ENCODE peak calls at places on chromosomes 7 and 10, in five cellular contexts. R, D, I, T and H are unnamed samples.

GRCh38 chr10:22245567-22245966 is 27.8 kb upstream of the EBLN1 start:
- DNase-seq in R (no peak), D (peak; percentile 51), I (peak; percentile 51), T (no peak), H (no peak)

GRCh38 chr10:70672993-70673928 is 955 bp downstream of the ADAMTS14 start:
- DNase-seq in R (peak; percentile 68), D (peak; percentile 92), I (peak; percentile 95), T (peak; percentile 26), H (no peak)

GRCh38 chr7:149319376-149319775 is 57.4 kb downstream of the ZNF783 start:
- DNase-seq in R (no peak), D (no peak), I (no peak), T (no peak), H (no peak)

GRCh38 chr7:24922099-24922773 is 57.7 kb downstream of the OSBPL3 start:
- DNase-seq in R (peak; percentile 43), D (peak; percentile 57), I (peak; percentile 78), T (no peak), H (no peak)

GRCh38 chr7:141221007-141221612 is 147.2 kb downstream of the TMEM178B start:
- DNase-seq in R (no peak), D (peak; percentile 22), I (no peak), T (peak; percentile 37), H (no peak)

GRCh38 chr7:21851445-21852043 is 94.2 kb downstream of the CDCA7L start:
- DNase-seq in R (no peak), D (no peak), I (peak; percentile 4), T (no peak), H (no peak)

GRCh38 chr10:128863823-128864405 is 603.1 kb upstream of the MGMT start:
- DNase-seq in R (no peak), D (no peak), I (no peak), T (no peak), H (no peak)

GRCh38 chr10:126090911-126091728 is 194.8 kb downstream of the FANK1 start:
- DNase-seq in R (no peak), D (peak; percentile 94), I (peak; percentile 97), T (no peak), H (no peak)

GRCh38 chr10:99233000-99233679 is 2.5 kb downstream of the HPSE2 start:
- DNase-seq in R (peak; percentile 30), D (no peak), I (no peak), T (no peak), H (no peak)

DNA sequence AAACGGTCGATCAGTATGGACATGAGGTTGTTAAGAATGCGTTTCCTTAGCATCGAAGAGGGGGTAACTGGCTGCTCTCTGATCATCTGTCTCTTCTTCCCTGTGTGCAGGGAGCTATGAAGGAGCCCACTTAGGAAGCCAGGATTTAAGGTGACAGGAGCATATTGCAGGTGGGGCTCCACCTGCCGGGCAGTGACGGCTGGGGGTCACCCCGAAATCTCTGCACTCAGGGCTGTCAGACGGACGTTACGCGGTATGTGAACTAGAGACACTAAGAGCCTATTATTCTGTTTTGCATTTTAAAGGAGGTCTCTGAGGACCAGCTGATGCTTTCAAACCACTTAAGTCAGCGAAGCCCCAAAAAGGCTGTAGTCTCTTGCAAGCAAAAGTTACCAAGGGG is 64.4 kb downstream of the CARD11 start:
- DNase-seq in R (no peak), D (no peak), I (no peak), T (no peak), H (peak; percentile 60)
- H3K27ac ChIP-seq in R (no peak overlapping the region), D (no peak overlapping the region), I (no peak overlapping the region), T (no peak overlapping the region), H (peak overlapping the region; percentile 90)

GRCh38 chr10:107476408-107476807 is 311.9 kb upstream of the SORCS1 start:
- DNase-seq in R (no peak), D (no peak), I (no peak), T (no peak), H (no peak)

GRCh38 chr10:107473221-107473620 is 308.7 kb upstream of the SORCS1 start:
- DNase-seq in R (no peak), D (no peak), I (no peak), T (no peak), H (no peak)

GRCh38 chr10:107474650-107475049 is 310.1 kb upstream of the SORCS1 start:
- DNase-seq in R (no peak), D (no peak), I (no peak), T (no peak), H (no peak)

GRCh38 chr10:107481224-107481623 is 316.7 kb upstream of the SORCS1 start:
- DNase-seq in R (no peak), D (no peak), I (no peak), T (no peak), H (no peak)

DNA sequence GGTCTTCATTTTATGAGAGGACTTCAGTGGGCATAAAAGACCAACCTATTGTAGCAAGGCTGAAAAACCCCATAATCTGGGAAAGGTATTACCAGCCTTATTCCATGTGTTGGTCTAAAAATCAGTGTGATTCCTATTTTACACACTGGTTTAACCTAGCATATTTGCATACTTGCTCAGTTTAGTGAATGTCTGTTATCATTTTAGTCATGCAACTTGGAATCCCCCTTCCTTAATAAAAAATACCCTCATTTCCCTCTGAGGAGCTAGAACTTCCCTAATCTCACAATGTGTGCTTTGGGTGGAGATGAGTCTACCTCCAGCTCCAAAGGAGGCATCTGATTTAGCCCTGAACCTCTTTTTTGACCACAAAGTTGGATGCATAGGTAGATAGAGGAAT is 312.8 kb upstream of the SORCS1 start:
- DNase-seq in R (no peak), D (no peak), I (no peak), T (no peak), H (no peak)
- H3K9me2 ChIP-seq in R (no peaks in the 10 kb centered on the region), D (no peaks in the 10 kb centered on the region), I (no peaks in the 10 kb centered on the region), T (no peaks in the 10 kb centered on the region), H (no peaks in the 10 kb centered on the region)

DNA sequence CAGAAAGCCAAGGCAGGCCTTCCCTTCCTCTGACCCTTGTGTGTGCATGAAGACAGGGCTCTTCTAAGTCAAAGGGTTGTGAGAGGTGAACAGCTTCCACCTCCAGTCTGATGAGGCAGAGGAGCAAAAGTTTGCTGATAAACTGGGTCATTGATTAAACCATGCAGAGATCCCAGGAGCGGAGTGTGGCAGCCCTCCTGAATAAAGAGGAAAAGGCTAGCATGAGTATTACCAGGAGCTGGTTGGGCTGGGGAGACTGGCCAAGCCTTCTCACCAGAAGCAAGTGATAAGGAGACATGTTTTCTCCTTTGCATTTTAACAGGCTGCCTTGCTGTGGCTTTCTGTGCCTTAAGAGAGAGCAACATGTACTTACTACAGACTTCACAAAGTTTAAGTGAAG is 10.2 kb downstream of the LMOD2 start:
- DNase-seq in R (no peak), D (no peak), I (no peak), T (no peak), H (no peak)
- H3K27ac ChIP-seq in R (no peak overlapping the region), D (no peak overlapping the region), I (no peak overlapping the region), T (no peak overlapping the region), H (no peak overlapping the region)

GRCh38 chr7:744854-745430 is 17.9 kb upstream of the PRKAR1B start:
- DNase-seq in R (peak; percentile 30), D (no peak), I (no peak), T (no peak), H (no peak)
- H3K9me2 ChIP-seq in R (no peaks in the 10 kb centered on the region), D (no peaks in the 10 kb centered on the region), I (no peaks in the 10 kb centered on the region), T (no peaks in the 10 kb centered on the region), H (no peaks in the 10 kb centered on the region)

GRCh38 chr7:8386926-8387550 is 46.4 kb upstream of the NXPH1 start:
- DNase-seq in R (no peak), D (no peak), I (no peak), T (peak; percentile 8), H (no peak)
- H3K27ac ChIP-seq in R (no peak overlapping the region), D (no peak overlapping the region), I (no peak overlapping the region), T (peak overlapping the region; percentile 39), H (no peak overlapping the region)

GRCh38 chr7:54712777-54713176 is 46.2 kb downstream of the SEC61G start:
- DNase-seq in R (no peak), D (no peak), I (no peak), T (no peak), H (no peak)
- H3K9me2 ChIP-seq in R (no peaks in the 10 kb centered on the region), D (no peaks in the 10 kb centered on the region), I (no peaks in the 10 kb centered on the region), T (no peaks in the 10 kb centered on the region), H (no peaks in the 10 kb centered on the region)

DNA sequence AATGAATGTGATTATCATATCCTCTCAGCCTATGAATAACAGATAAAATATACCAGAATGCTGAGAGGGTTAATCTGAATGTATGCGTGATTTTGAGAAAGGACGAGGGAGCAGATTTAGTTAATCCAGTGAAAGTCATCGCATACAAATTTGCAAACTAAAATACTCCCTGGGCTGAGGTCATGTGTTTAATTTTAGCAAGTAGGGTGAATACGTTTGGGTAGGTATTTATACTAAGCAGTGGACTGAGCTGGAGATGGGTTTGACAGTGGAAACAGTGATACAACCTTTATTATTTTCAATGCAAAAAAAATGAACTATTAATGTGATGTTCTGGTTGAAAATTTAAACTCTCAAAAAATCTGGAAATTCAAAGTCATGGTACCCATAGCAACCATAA is 9.6 kb upstream of the ARID5B start:
- DNase-seq in R (no peak), D (no peak), I (no peak), T (no peak), H (no peak)
- H3K27ac ChIP-seq in R (no peak overlapping the region), D (no peak overlapping the region), I (no peak overlapping the region), T (no peak overlapping the region), H (no peak overlapping the region)

DNA sequence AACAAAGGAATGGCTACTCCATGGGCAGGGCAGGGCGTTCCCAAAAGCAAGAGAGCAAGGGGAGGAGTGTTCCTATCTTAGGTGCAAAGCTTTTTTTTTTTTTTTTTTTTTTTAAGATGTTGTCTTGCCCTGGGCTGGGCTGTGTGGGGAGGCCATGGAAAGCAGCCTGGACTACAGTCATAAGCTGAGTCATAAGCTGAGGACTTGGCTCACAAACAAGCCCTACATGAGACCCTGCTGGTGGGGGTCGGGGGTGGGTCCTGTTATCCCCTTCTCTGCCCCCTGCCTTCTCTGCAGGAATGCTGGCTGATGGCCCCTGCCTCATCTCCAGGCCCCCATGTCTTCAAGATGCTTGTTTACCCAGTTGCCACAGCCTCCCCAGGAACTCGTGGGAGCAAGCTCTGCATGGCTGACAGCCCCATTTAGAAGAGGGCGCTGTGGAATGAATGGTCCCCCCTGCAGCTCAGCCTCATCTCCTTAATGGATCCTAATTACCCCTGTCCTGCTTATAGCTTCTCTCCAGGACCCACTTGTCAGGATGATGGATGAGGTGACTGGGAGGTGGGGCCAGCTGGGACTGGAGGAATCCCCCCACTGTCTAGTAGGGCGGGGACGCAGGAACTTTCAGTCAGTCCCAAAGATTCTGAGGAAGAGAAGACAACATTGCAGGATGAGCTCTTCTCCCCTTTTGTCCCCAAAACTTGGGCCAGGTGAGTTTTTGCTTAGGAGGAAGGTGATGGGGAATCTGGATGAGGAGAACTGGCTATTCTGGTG is 340.8 kb upstream of the PODXL start:
- DNase-seq in R (peak; percentile 16), D (peak; percentile 62), I (peak; percentile 87), T (no peak), H (no peak)
- H3K9me2 ChIP-seq in R (no peaks in the 10 kb centered on the region), D (no peaks in the 10 kb centered on the region), I (no peaks in the 10 kb centered on the region), T (no peaks in the 10 kb centered on the region), H (no peaks in the 10 kb centered on the region)

DNA sequence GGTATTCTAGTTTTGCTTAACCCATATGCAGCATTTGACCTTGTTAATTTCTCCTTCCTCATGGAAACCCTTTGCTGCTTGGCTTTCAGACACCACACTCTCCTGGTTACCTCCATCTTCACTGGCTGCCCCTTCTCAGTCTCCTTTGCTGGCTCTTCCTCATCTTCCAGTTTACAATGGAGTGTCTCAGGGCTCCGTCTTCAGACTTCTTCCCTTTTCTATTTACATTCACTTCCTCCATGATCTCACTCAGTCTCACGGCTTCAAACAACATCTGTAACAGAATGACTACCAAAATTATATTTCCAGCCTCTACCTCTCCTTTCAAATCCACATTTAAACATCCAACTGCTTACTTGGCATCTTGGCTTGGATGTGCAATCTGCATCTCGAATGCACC is 140.4 kb downstream of the DKK1 start:
- DNase-seq in R (no peak), D (no peak), I (no peak), T (no peak), H (no peak)
- H3K27ac ChIP-seq in R (no peak overlapping the region), D (peak overlapping the region; percentile 80), I (no peak overlapping the region), T (no peak overlapping the region), H (no peak overlapping the region)